ENCODE peak calls at places on chromosomes 7 and 10, in six cellular contexts. D is aorta; S is lung microvascular endothelial cell; V is AG09319; A is H9; I is stimulated activated CD4-positive, alpha-beta T cell treated with anti-CD3 and anti-CD28 coated beads, Interleukin-4, amount 100 ng/mL, for 24 hours. F is an unnamed sample.

GRCh38 chr7:151429555-151430331 is 10.2 kb downstream of the CRYGN start:
- DNase-seq in D (peak), S (no peak), V (no peak), A (no peak), I (peak), F (no peak)

GRCh38 chr10:13102002-13102794 is 2.2 kb downstream of the OPTN start:
- DNase-seq in D (no peak), S (peak), V (no peak), A (no peak), I (no peak), F (no peak)

GRCh38 chr10:104639595-104640338 is 1.3 kb upstream of the SORCS3 start:
- DNase-seq in D (no peak), S (no peak), V (no peak), A (peak), I (no peak), F (no peak)

GRCh38 chr7:155815332-155816191 is 3.3 kb upstream of the SHH start:
- DNase-seq in D (peak), S (peak), V (no peak), A (peak), I (peak), F (peak)

GRCh38 chr10:95249467-95249866 is 41.3 kb downstream of the PDLIM1 start:
- DNase-seq in D (no peak), S (no peak), V (no peak), A (no peak), I (no peak), F (no peak)

GRCh38 chr7:134302120-134302519 is 14.6 kb downstream of the SLC35B4 start:
- DNase-seq in D (no peak), S (no peak), V (no peak), A (no peak), I (no peak), F (no peak)

GRCh38 chr10:6842722-6843121 is 262.6 kb upstream of the PRKCQ start:
- DNase-seq in D (no peak), S (no peak), V (no peak), A (no peak), I (no peak), F (no peak)

GRCh38 chr10:121556448-121556847 is 41.8 kb downstream of the FGFR2 start:
- DNase-seq in D (no peak), S (no peak), V (no peak), A (no peak), I (no peak), F (no peak)

GRCh38 chr7:5212633-5213285 is 22.7 kb downstream of the WIPI2 start:
- DNase-seq in D (peak), S (no peak), V (no peak), A (no peak), I (no peak), F (no peak)

GRCh38 chr7:158814637-158815036 is 14.7 kb downstream of the ESYT2 start:
- DNase-seq in D (peak), S (no peak), V (no peak), A (no peak), I (no peak), F (no peak)

GRCh38 chr7:130356121-130356759 is 11.6 kb downstream of the CPA5 start:
- DNase-seq in D (no peak), S (no peak), V (peak), A (peak), I (no peak), F (peak)

GRCh38 chr7:116591202-116592040 is 66.6 kb downstream of the CAV1 start:
- DNase-seq in D (no peak), S (peak), V (no peak), A (no peak), I (no peak), F (no peak)

GRCh38 chr10:70672993-70673928 is 955 bp downstream of the ADAMTS14 start:
- DNase-seq in D (no peak), S (no peak), V (peak), A (no peak), I (no peak), F (peak)

GRCh38 chr7:28708458-28708951 is 249.6 kb downstream of the TRIL start:
- DNase-seq in D (no peak), S (no peak), V (no peak), A (no peak), I (no peak), F (peak)

GRCh38 chr7:258476-259190 is 31.3 kb upstream of the FOXL3 start:
- DNase-seq in D (peak), S (no peak), V (no peak), A (no peak), I (no peak), F (no peak)

GRCh38 chr7:119472398-119473038 is 800.5 kb upstream of the KCND2 start:
- DNase-seq in D (no peak), S (no peak), V (no peak), A (peak), I (no peak), F (no peak)

GRCh38 chr7:98867271-98867701 is 2.5 kb downstream of the TMEM130 start:
- DNase-seq in D (peak), S (peak), V (no peak), A (no peak), I (no peak), F (no peak)

GRCh38 chr10:17009228-17009700 is 120.3 kb downstream of the CUBN start:
- DNase-seq in D (no peak), S (no peak), V (peak), A (no peak), I (no peak), F (no peak)

GRCh38 chr7:115004121-115004520 is 82.2 kb downstream of the MDFIC start:
- DNase-seq in D (no peak), S (no peak), V (no peak), A (no peak), I (no peak), F (no peak)

GRCh38 chr7:105215821-105216220 is 172.9 kb downstream of the SRPK2 start:
- DNase-seq in D (no peak), S (no peak), V (no peak), A (no peak), I (no peak), F (no peak)

GRCh38 chr10:1468777-1469176 is 268.5 kb downstream of the ADARB2 start:
- DNase-seq in D (no peak), S (no peak), V (no peak), A (no peak), I (no peak), F (no peak)

GRCh38 chr7:45686441-45687184 is 112.4 kb downstream of the ADCY1 start:
- DNase-seq in D (peak), S (no peak), V (no peak), A (no peak), I (no peak), F (no peak)

F was measured in kidney glomerular epithelial cell.